ENCODE peak calls at places on chromosomes 3 and 15, in five cellular contexts. Q, J, P, X and L are unnamed samples.

GRCh38 chr15:34154725-34155204 is 52.9 kb downstream of the PGBD4 start:
- DNase-seq in X (no peak), P (peak), Q (peak), J (no peak), L (peak)

GRCh38 chr15:98815207-98815606 is 166.9 kb downstream of the IGF1R start:
- DNase-seq in X (no peak), Q (no peak), J (peak), P (no peak), L (no peak)

GRCh38 chr15:50247819-50248650 is 17.5 kb downstream of the HDC start:
- DNase-seq in Q (peak), P (no peak), X (no peak), J (no peak), L (peak)

GRCh38 chr15:46309914-46310313 is 675.1 kb downstream of the SQOR start:
- DNase-seq in P (no peak), J (no peak), X (no peak), Q (no peak), L (no peak)

GRCh38 chr15:25643120-25643519 is 204.3 kb upstream of the UBE3A start:
- DNase-seq in Q (no peak), P (no peak), J (no peak), X (no peak), L (no peak)

GRCh38 chr15:41928637-41929620 is 35.1 kb upstream of the SPTBN5 start:
- DNase-seq in X (no peak), J (peak), P (no peak), Q (no peak), L (no peak)

GRCh38 chr15:99732711-99733267 is 448 bp downstream of the LYSMD4 start:
- DNase-seq in Q (no peak), X (no peak), J (peak), P (peak), L (no peak)

GRCh38 chr15:25238716-25239470 is 199.9 kb downstream of the UBE3A start:
- DNase-seq in P (no peak), J (peak), X (no peak), Q (no peak), L (no peak)

GRCh38 chr3:128297401-128298138 is 144.3 kb downstream of the EEFSEC start:
- DNase-seq in Q (peak), P (peak), X (no peak), J (no peak), L (peak)

GRCh38 chr3:123202451-123202850 is 708 bp downstream of the SEC22A start:
- DNase-seq in J (peak), Q (no peak), P (peak), X (no peak), L (no peak)

GRCh38 chr3:184864012-184864411 is 52.0 kb downstream of the VPS8 start:
- DNase-seq in Q (no peak), X (no peak), J (peak), P (no peak), L (no peak)

GRCh38 chr15:39621210-39621609 is 40.3 kb downstream of the THBS1 start:
- DNase-seq in J (no peak), X (no peak), Q (no peak), P (no peak), L (no peak)

GRCh38 chr3:124117486-124117885 is 125.6 kb upstream of the ROPN1 start:
- DNase-seq in J (peak), Q (no peak), P (no peak), X (no peak), L (no peak)

GRCh38 chr3:98986073-98986472 is 84.6 kb upstream of the DCBLD2 start:
- DNase-seq in J (peak), X (no peak), Q (peak), P (peak), L (peak)

GRCh38 chr3:100875239-100875638 is 118.0 kb downstream of the ABI3BP start:
- DNase-seq in P (peak), J (no peak), Q (peak), X (no peak), L (peak)

GRCh38 chr3:85455801-85456200 is 497.0 kb downstream of the CADM2 start:
- DNase-seq in P (no peak), J (no peak), Q (no peak), X (no peak), L (no peak)

GRCh38 chr3:190673157-190673556 is 159.3 kb downstream of the IL1RAP start:
- DNase-seq in X (no peak), Q (no peak), P (no peak), J (peak), L (no peak)

GRCh38 chr15:68276668-68277067 is 877 bp upstream of the FEM1B start:
- DNase-seq in Q (no peak), J (peak), P (no peak), X (no peak), L (no peak)

GRCh38 chr3:142624725-142625440 is 28.7 kb downstream of the PLS1 start:
- DNase-seq in J (no peak), X (no peak), Q (no peak), P (no peak), L (no peak)

GRCh38 chr15:69015591-69015990 is 1.1 kb downstream of the NOX5 start:
- DNase-seq in Q (no peak), P (no peak), J (no peak), X (no peak), L (no peak)

GRCh38 chr3:38008191-38008701 is 17.7 kb downstream of the VILL start:
- DNase-seq in X (no peak), J (peak), Q (no peak), P (no peak), L (no peak)

GRCh38 chr3:113668015-113668414 is 28.4 kb downstream of the USF3 start:
- DNase-seq in P (no peak), X (no peak), J (peak), Q (no peak), L (no peak)

GRCh38 chr3:64341355-64341754 is 116.1 kb upstream of the PRICKLE2 start:
- DNase-seq in J (no peak), P (no peak), X (no peak), Q (no peak), L (no peak)

GRCh38 chr15:78810377-78811123 is 714 bp downstream of the ADAMTS7 start:
- DNase-seq in P (peak), Q (no peak), X (no peak), J (peak), L (no peak)

GRCh38 chr15:74345051-74345450 is 22.4 kb downstream of the CYP11A1 start:
- DNase-seq in P (no peak), Q (no peak), X (no peak), J (no peak), L (no peak)

GRCh38 chr3:185714085-185714484 is 110.8 kb downstream of the IGF2BP2 start:
- DNase-seq in P (no peak), X (no peak), J (no peak), Q (no peak), L (no peak)

GRCh38 chr15:88894348-88894818 is 961 bp downstream of the HAPLN3 start:
- DNase-seq in X (peak), Q (no peak), P (peak), J (peak), L (no peak)

GRCh38 chr3:154792828-154793227 is 287.3 kb upstream of the MME start:
- DNase-seq in J (no peak), P (no peak), X (no peak), Q (no peak), L (no peak)

GRCh38 chr3:147046916-147047315 is 359.4 kb downstream of the ZIC4 start:
- DNase-seq in J (no peak), X (no peak), P (no peak), Q (no peak), L (no peak)

GRCh38 chr3:102163039-102163817 is 271.6 kb upstream of the ZPLD1 start:
- DNase-seq in Q (peak), P (peak), X (no peak), J (no peak), L (no peak)

GRCh38 chr3:181487236-181487978 is 224.3 kb upstream of the SOX2 start:
- DNase-seq in J (no peak), X (no peak), Q (no peak), P (no peak), L (no peak)

GRCh38 chr15:51359981-51360380 is 18.5 kb downstream of the GLDN start:
- DNase-seq in X (no peak), J (no peak), Q (no peak), P (no peak), L (no peak)

GRCh38 chr3:107855710-107856109 is 235.1 kb downstream of the CD47 start:
- DNase-seq in Q (no peak), P (no peak), X (no peak), J (no peak), L (no peak)

GRCh38 chr3:110859993-110860392 is 211.6 kb upstream of the NECTIN3 start:
- DNase-seq in Q (no peak), P (no peak), X (no peak), J (no peak), L (no peak)

GRCh38 chr15:24971772-24972171 is 17.0 kb downstream of the SNRPN start:
- DNase-seq in J (no peak), P (no peak), Q (no peak), X (no peak), L (no peak)

GRCh38 chr15:78003539-78004008 is 73.9 kb downstream of the TBC1D2B start:
- DNase-seq in X (no peak), J (no peak), Q (no peak), P (no peak), L (no peak)

GRCh38 chr15:95459288-95459687 is 871.2 kb upstream of the NR2F2 start:
- DNase-seq in Q (peak), X (no peak), J (no peak), P (no peak), L (no peak)

GRCh38 chr3:46460051-46460450 is 4.7 kb downstream of the LTF start:
- DNase-seq in P (no peak), J (no peak), Q (peak), X (no peak), L (no peak)

GRCh38 chr3:140186421-140186920 is 251.5 kb downstream of the CLSTN2 start:
- DNase-seq in X (no peak), P (peak), Q (peak), J (no peak), L (no peak)

GRCh38 chr15:90191795-90192494 is 9.2 kb upstream of the SEMA4B start:
- DNase-seq in J (peak), Q (no peak), P (peak), X (peak), L (no peak)

GRCh38 chr3:115141018-115141757 is 5.9 kb downstream of the ZBTB20 start:
- DNase-seq in X (no peak), Q (no peak), J (no peak), P (no peak), L (no peak)
- H3K27ac ChIP-seq in X (no peak), Q (no peak), J (no peak), P (no peak), L (no peak)

GRCh38 chr15:64112904-64113303 is 17.1 kb downstream of the SNX1 start:
- DNase-seq in X (no peak), Q (no peak), P (no peak), J (no peak), L (no peak)
- H3K27ac ChIP-seq in X (no peak), Q (no peak), P (no peak), J (peak), L (peak)

DNA sequence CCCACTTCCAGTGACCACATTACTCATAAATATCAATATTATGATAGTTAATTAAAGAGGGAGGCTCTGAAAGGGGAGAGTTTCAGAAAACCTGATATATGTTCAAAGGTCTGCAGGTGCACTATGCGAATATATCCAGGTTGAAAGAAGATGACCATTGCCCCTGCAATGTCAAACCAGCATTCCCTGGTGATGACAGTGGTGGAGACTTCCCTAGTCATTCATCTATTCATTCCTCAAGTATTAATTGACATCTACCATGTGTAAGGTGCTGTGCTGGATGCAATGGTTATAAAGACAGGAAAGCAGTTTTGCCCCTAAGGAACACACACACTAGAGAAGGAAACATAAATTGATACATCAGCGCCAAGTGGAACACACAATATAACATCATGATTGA is 588.3 kb upstream of the KCNMB2 start:
- DNase-seq in X (no peak), P (no peak), J (no peak), Q (no peak), L (no peak)
- H3K27ac ChIP-seq in X (no peak), P (no peak), J (no peak), Q (no peak), L (no peak)

GRCh38 chr15:94032571-94032970 is 198.8 kb upstream of the MCTP2 start:
- DNase-seq in P (no peak), X (no peak), Q (no peak), J (no peak), L (no peak)

GRCh38 chr15:94029495-94029894 is 201.9 kb upstream of the MCTP2 start:
- DNase-seq in P (no peak), X (no peak), J (no peak), Q (no peak), L (peak)

GRCh38 chr15:94028809-94029208 is 202.6 kb upstream of the MCTP2 start:
- DNase-seq in Q (no peak), X (no peak), J (no peak), P (no peak), L (no peak)

GRCh38 chr15:94033014-94033682 is 198.2 kb upstream of the MCTP2 start:
- DNase-seq in J (no peak), P (no peak), Q (no peak), X (no peak), L (no peak)

GRCh38 chr15:94031072-94031471 is 200.3 kb upstream of the MCTP2 start:
- DNase-seq in J (no peak), Q (no peak), P (no peak), X (no peak), L (no peak)
- H3K27ac ChIP-seq in J (no peak), Q (no peak), P (no peak), X (no peak), L (no peak)

DNA sequence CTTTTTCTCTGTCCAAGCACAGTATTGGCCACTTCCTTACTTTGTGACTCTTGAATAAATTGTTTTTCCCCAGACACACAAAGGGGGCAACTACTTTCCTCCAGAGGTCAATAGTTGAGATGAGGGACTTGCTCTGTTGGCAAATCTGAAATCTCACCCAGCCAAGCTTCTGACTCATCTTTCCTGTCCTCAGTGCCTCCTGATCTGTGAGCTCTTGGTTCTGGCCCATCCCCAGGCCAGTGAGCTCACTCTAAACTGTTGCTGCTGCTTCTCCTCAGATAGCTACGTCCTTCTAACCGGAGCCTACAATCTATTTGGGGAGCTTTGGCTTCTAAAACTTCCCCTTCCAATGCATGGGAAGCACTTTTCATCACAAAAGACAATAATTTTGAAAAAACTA is 50.0 kb upstream of the NMD3 start:
- DNase-seq in J (peak), P (peak), X (no peak), Q (no peak), L (peak)
- H3K27ac ChIP-seq in J (peak), P (no peak), X (no peak), Q (no peak), L (peak)

GRCh38 chr3:51798561-51798960 is 19.5 kb upstream of the IQCF6 start:
- DNase-seq in X (no peak), J (no peak), P (no peak), Q (no peak), L (no peak)
- H3K27ac ChIP-seq in X (no peak), J (no peak), P (no peak), Q (no peak), L (no peak)